ENCODE peak calls at places on chromosomes 2 and 18, in five cellular contexts. One of them, this sample, is unnamed.

GRCh38 chr2:86074811-86075210 is 30.9 kb downstream of the POLR1A start:
- DNase-seq in kidney tubule cell: no peak
- DNase-seq in AG08396: no peak
- DNase-seq in activated T-cell treated with anti-CD3 and anti-CD28 coated beads for 1 hour: no peak
- DNase-seq in NCI-H510A treated with DMSO at 0.1 percent for 48 hours: no peak
- DNase-seq in this sample: no peak

GRCh38 chr18:5582054-5582453 is 38.3 kb upstream of the EPB41L3 start:
- DNase-seq in kidney tubule cell: no peak
- DNase-seq in AG08396: no peak
- DNase-seq in activated T-cell treated with anti-CD3 and anti-CD28 coated beads for 1 hour: no peak
- DNase-seq in NCI-H510A treated with DMSO at 0.1 percent for 48 hours: peak; percentile 16
- DNase-seq in this sample: no peak

GRCh38 chr2:150339951-150340350 is 147.5 kb downstream of the RND3 start:
- DNase-seq in kidney tubule cell: no peak
- DNase-seq in AG08396: no peak
- DNase-seq in activated T-cell treated with anti-CD3 and anti-CD28 coated beads for 1 hour: no peak
- DNase-seq in NCI-H510A treated with DMSO at 0.1 percent for 48 hours: no peak
- DNase-seq in this sample: no peak

GRCh38 chr2:156852210-156852609 is 405.3 kb upstream of the GALNT5 start:
- DNase-seq in kidney tubule cell: no peak
- DNase-seq in AG08396: no peak
- DNase-seq in activated T-cell treated with anti-CD3 and anti-CD28 coated beads for 1 hour: no peak
- DNase-seq in NCI-H510A treated with DMSO at 0.1 percent for 48 hours: no peak
- DNase-seq in this sample: no peak

GRCh38 chr2:100813527-100813926 is 6.4 kb upstream of the NPAS2 start:
- DNase-seq in kidney tubule cell: no peak
- DNase-seq in AG08396: peak; percentile 30
- DNase-seq in activated T-cell treated with anti-CD3 and anti-CD28 coated beads for 1 hour: no peak
- DNase-seq in NCI-H510A treated with DMSO at 0.1 percent for 48 hours: peak; percentile 25
- DNase-seq in this sample: no peak

GRCh38 chr2:129877795-129878775 is 101.4 kb upstream of the RAB6C start:
- DNase-seq in kidney tubule cell: peak; percentile 57
- DNase-seq in AG08396: peak; percentile 63
- DNase-seq in activated T-cell treated with anti-CD3 and anti-CD28 coated beads for 1 hour: no peak
- DNase-seq in NCI-H510A treated with DMSO at 0.1 percent for 48 hours: peak; percentile 44
- DNase-seq in this sample: no peak

GRCh38 chr2:216328347-216328746 is 43.9 kb downstream of the MARCHF4 start:
- DNase-seq in kidney tubule cell: no peak
- DNase-seq in AG08396: no peak
- DNase-seq in activated T-cell treated with anti-CD3 and anti-CD28 coated beads for 1 hour: no peak
- DNase-seq in NCI-H510A treated with DMSO at 0.1 percent for 48 hours: no peak
- DNase-seq in this sample: no peak

GRCh38 chr2:102302458-102302857 is 8.9 kb upstream of the IL1RL1 start:
- DNase-seq in kidney tubule cell: no peak
- DNase-seq in AG08396: no peak
- DNase-seq in activated T-cell treated with anti-CD3 and anti-CD28 coated beads for 1 hour: no peak
- DNase-seq in NCI-H510A treated with DMSO at 0.1 percent for 48 hours: no peak
- DNase-seq in this sample: no peak

GRCh38 chr2:96802281-96802595 is 13.8 kb upstream of the CNNM3 start:
- DNase-seq in kidney tubule cell: peak; percentile 71
- DNase-seq in AG08396: no peak
- DNase-seq in activated T-cell treated with anti-CD3 and anti-CD28 coated beads for 1 hour: no peak
- DNase-seq in NCI-H510A treated with DMSO at 0.1 percent for 48 hours: no peak
- DNase-seq in this sample: no peak

GRCh38 chr2:27746325-27746724 is 25.2 kb upstream of the MRPL33 start:
- DNase-seq in kidney tubule cell: no peak
- DNase-seq in AG08396: no peak
- DNase-seq in activated T-cell treated with anti-CD3 and anti-CD28 coated beads for 1 hour: no peak
- DNase-seq in NCI-H510A treated with DMSO at 0.1 percent for 48 hours: no peak
- DNase-seq in this sample: no peak

GRCh38 chr2:226060228-226060627 is 660.7 kb downstream of the NYAP2 start:
- DNase-seq in kidney tubule cell: no peak
- DNase-seq in AG08396: no peak
- DNase-seq in activated T-cell treated with anti-CD3 and anti-CD28 coated beads for 1 hour: no peak
- DNase-seq in NCI-H510A treated with DMSO at 0.1 percent for 48 hours: no peak
- DNase-seq in this sample: no peak

GRCh38 chr2:190879474-190880373 is 897 bp upstream of the GLS start:
- DNase-seq in kidney tubule cell: no peak
- DNase-seq in AG08396: no peak
- DNase-seq in activated T-cell treated with anti-CD3 and anti-CD28 coated beads for 1 hour: peak; percentile 38
- DNase-seq in NCI-H510A treated with DMSO at 0.1 percent for 48 hours: no peak
- DNase-seq in this sample: no peak